ENCODE peak calls at places on chromosomes 13 and 19, in nine cellular contexts. One of them, this sample, is unnamed.

GRCh38 chr19:38263696-38264485 is 482 bp upstream of the SPINT2 start:
- DNase-seq in psoas muscle: peak
- DNase-seq in hippocampal formation: no peak
- DNase-seq in retina: no peak
- DNase-seq in hypothalamus: peak
- DNase-seq in stimulated activated CD4-positive, alpha-beta T cell treated with anti-CD3 and anti-CD28 coated beads, TNF-alpha, amount 100 ng/mL, for 48 hours: peak
- DNase-seq in NCI-H345: peak
- DNase-seq in stimulated activated CD8-positive, alpha-beta memory T cell treated with anti-CD3 and anti-CD28 coated beads, Interleukin-4, amount 100 ng/mL, for 4 hours: peak
- DNase-seq in tibial artery: no peak
- DNase-seq in this sample: peak

GRCh38 chr13:46053162-46054012 is 841 bp upstream of the ZC3H13 start:
- DNase-seq in retina: peak
- DNase-seq in stimulated activated CD4-positive, alpha-beta T cell treated with anti-CD3 and anti-CD28 coated beads, TNF-alpha, amount 100 ng/mL, for 48 hours: no peak
- DNase-seq in psoas muscle: no peak
- DNase-seq in hippocampal formation: peak
- DNase-seq in stimulated activated CD8-positive, alpha-beta memory T cell treated with anti-CD3 and anti-CD28 coated beads, Interleukin-4, amount 100 ng/mL, for 4 hours: no peak
- DNase-seq in NCI-H345: no peak
- DNase-seq in tibial artery: no peak
- DNase-seq in hypothalamus: no peak
- DNase-seq in this sample: no peak

GRCh38 chr19:55118401-55118991 is 1.1 kb upstream of the PPP1R12C start:
- DNase-seq in hippocampal formation: peak
- DNase-seq in psoas muscle: peak
- DNase-seq in stimulated activated CD4-positive, alpha-beta T cell treated with anti-CD3 and anti-CD28 coated beads, TNF-alpha, amount 100 ng/mL, for 48 hours: no peak
- DNase-seq in NCI-H345: no peak
- DNase-seq in tibial artery: no peak
- DNase-seq in stimulated activated CD8-positive, alpha-beta memory T cell treated with anti-CD3 and anti-CD28 coated beads, Interleukin-4, amount 100 ng/mL, for 4 hours: no peak
- DNase-seq in hypothalamus: peak
- DNase-seq in retina: peak
- DNase-seq in this sample: no peak

GRCh38 chr19:4575267-4575793 is 15.8 kb upstream of the SEMA6B start:
- DNase-seq in NCI-H345: no peak
- DNase-seq in stimulated activated CD4-positive, alpha-beta T cell treated with anti-CD3 and anti-CD28 coated beads, TNF-alpha, amount 100 ng/mL, for 48 hours: no peak
- DNase-seq in psoas muscle: peak
- DNase-seq in hippocampal formation: no peak
- DNase-seq in tibial artery: no peak
- DNase-seq in stimulated activated CD8-positive, alpha-beta memory T cell treated with anti-CD3 and anti-CD28 coated beads, Interleukin-4, amount 100 ng/mL, for 4 hours: no peak
- DNase-seq in retina: no peak
- DNase-seq in hypothalamus: no peak
- DNase-seq in this sample: no peak

GRCh38 chr19:13717194-13717643 is 47.1 kb upstream of the MRI1 start:
- DNase-seq in hypothalamus: no peak
- DNase-seq in stimulated activated CD4-positive, alpha-beta T cell treated with anti-CD3 and anti-CD28 coated beads, TNF-alpha, amount 100 ng/mL, for 48 hours: no peak
- DNase-seq in psoas muscle: no peak
- DNase-seq in NCI-H345: peak
- DNase-seq in stimulated activated CD8-positive, alpha-beta memory T cell treated with anti-CD3 and anti-CD28 coated beads, Interleukin-4, amount 100 ng/mL, for 4 hours: no peak
- DNase-seq in tibial artery: no peak
- DNase-seq in retina: peak
- DNase-seq in hippocampal formation: no peak
- DNase-seq in this sample: no peak

GRCh38 chr13:28978574-28978973 is 158.4 kb downstream of the MTUS2 start:
- DNase-seq in retina: no peak
- DNase-seq in psoas muscle: no peak
- DNase-seq in hypothalamus: no peak
- DNase-seq in NCI-H345: no peak
- DNase-seq in stimulated activated CD4-positive, alpha-beta T cell treated with anti-CD3 and anti-CD28 coated beads, TNF-alpha, amount 100 ng/mL, for 48 hours: no peak
- DNase-seq in hippocampal formation: no peak
- DNase-seq in stimulated activated CD8-positive, alpha-beta memory T cell treated with anti-CD3 and anti-CD28 coated beads, Interleukin-4, amount 100 ng/mL, for 4 hours: no peak
- DNase-seq in tibial artery: no peak
- DNase-seq in this sample: no peak

GRCh38 chr19:6271721-6272410 is 7.9 kb downstream of the MLLT1 start:
- DNase-seq in retina: peak
- DNase-seq in NCI-H345: no peak
- DNase-seq in psoas muscle: peak
- DNase-seq in hippocampal formation: peak
- DNase-seq in tibial artery: peak
- DNase-seq in stimulated activated CD8-positive, alpha-beta memory T cell treated with anti-CD3 and anti-CD28 coated beads, Interleukin-4, amount 100 ng/mL, for 4 hours: no peak
- DNase-seq in hypothalamus: peak
- DNase-seq in stimulated activated CD4-positive, alpha-beta T cell treated with anti-CD3 and anti-CD28 coated beads, TNF-alpha, amount 100 ng/mL, for 48 hours: no peak
- DNase-seq in this sample: peak

GRCh38 chr19:1407662-1408299 is 395 bp downstream of the DAZAP1 start:
- DNase-seq in retina: no peak
- DNase-seq in stimulated activated CD8-positive, alpha-beta memory T cell treated with anti-CD3 and anti-CD28 coated beads, Interleukin-4, amount 100 ng/mL, for 4 hours: no peak
- DNase-seq in stimulated activated CD4-positive, alpha-beta T cell treated with anti-CD3 and anti-CD28 coated beads, TNF-alpha, amount 100 ng/mL, for 48 hours: no peak
- DNase-seq in tibial artery: peak
- DNase-seq in psoas muscle: peak
- DNase-seq in hippocampal formation: no peak
- DNase-seq in hypothalamus: peak
- DNase-seq in NCI-H345: no peak
- DNase-seq in this sample: no peak

GRCh38 chr13:102399791-102400618 is 1.8 kb downstream of the FGF14 start:
- DNase-seq in hypothalamus: peak
- DNase-seq in NCI-H345: peak
- DNase-seq in hippocampal formation: no peak
- DNase-seq in retina: peak
- DNase-seq in tibial artery: no peak
- DNase-seq in stimulated activated CD8-positive, alpha-beta memory T cell treated with anti-CD3 and anti-CD28 coated beads, Interleukin-4, amount 100 ng/mL, for 4 hours: no peak
- DNase-seq in stimulated activated CD4-positive, alpha-beta T cell treated with anti-CD3 and anti-CD28 coated beads, TNF-alpha, amount 100 ng/mL, for 48 hours: no peak
- DNase-seq in psoas muscle: peak
- DNase-seq in this sample: no peak

GRCh38 chr19:33604651-33605050 is 17.1 kb upstream of the CHST8 start:
- DNase-seq in stimulated activated CD4-positive, alpha-beta T cell treated with anti-CD3 and anti-CD28 coated beads, TNF-alpha, amount 100 ng/mL, for 48 hours: no peak
- DNase-seq in NCI-H345: no peak
- DNase-seq in hypothalamus: no peak
- DNase-seq in hippocampal formation: no peak
- DNase-seq in retina: no peak
- DNase-seq in stimulated activated CD8-positive, alpha-beta memory T cell treated with anti-CD3 and anti-CD28 coated beads, Interleukin-4, amount 100 ng/mL, for 4 hours: no peak
- DNase-seq in psoas muscle: no peak
- DNase-seq in tibial artery: no peak
- DNase-seq in this sample: no peak

GRCh38 chr19:55613930-55614710 is 8.7 kb downstream of the ZNF865 start:
- DNase-seq in hippocampal formation: no peak
- DNase-seq in psoas muscle: no peak
- DNase-seq in retina: no peak
- DNase-seq in NCI-H345: no peak
- DNase-seq in stimulated activated CD8-positive, alpha-beta memory T cell treated with anti-CD3 and anti-CD28 coated beads, Interleukin-4, amount 100 ng/mL, for 4 hours: no peak
- DNase-seq in hypothalamus: no peak
- DNase-seq in tibial artery: no peak
- DNase-seq in stimulated activated CD4-positive, alpha-beta T cell treated with anti-CD3 and anti-CD28 coated beads, TNF-alpha, amount 100 ng/mL, for 48 hours: no peak
- DNase-seq in this sample: no peak

GRCh38 chr19:36213793-36214387 is 575 bp downstream of the ZNF565 start:
- DNase-seq in stimulated activated CD4-positive, alpha-beta T cell treated with anti-CD3 and anti-CD28 coated beads, TNF-alpha, amount 100 ng/mL, for 48 hours: no peak
- DNase-seq in hypothalamus: no peak
- DNase-seq in stimulated activated CD8-positive, alpha-beta memory T cell treated with anti-CD3 and anti-CD28 coated beads, Interleukin-4, amount 100 ng/mL, for 4 hours: peak
- DNase-seq in tibial artery: no peak
- DNase-seq in hippocampal formation: no peak
- DNase-seq in NCI-H345: peak
- DNase-seq in psoas muscle: no peak
- DNase-seq in retina: no peak
- DNase-seq in this sample: peak

GRCh38 chr13:19836472-19836871 is 27.0 kb downstream of the ZMYM5 start:
- DNase-seq in hypothalamus: no peak
- DNase-seq in stimulated activated CD4-positive, alpha-beta T cell treated with anti-CD3 and anti-CD28 coated beads, TNF-alpha, amount 100 ng/mL, for 48 hours: no peak
- DNase-seq in psoas muscle: no peak
- DNase-seq in retina: no peak
- DNase-seq in tibial artery: no peak
- DNase-seq in stimulated activated CD8-positive, alpha-beta memory T cell treated with anti-CD3 and anti-CD28 coated beads, Interleukin-4, amount 100 ng/mL, for 4 hours: no peak
- DNase-seq in hippocampal formation: no peak
- DNase-seq in NCI-H345: no peak
- DNase-seq in this sample: no peak

GRCh38 chr19:57664269-57665127 is 4.2 kb upstream of the ZSCAN4 start:
- DNase-seq in psoas muscle: peak
- DNase-seq in stimulated activated CD8-positive, alpha-beta memory T cell treated with anti-CD3 and anti-CD28 coated beads, Interleukin-4, amount 100 ng/mL, for 4 hours: no peak
- DNase-seq in hippocampal formation: peak
- DNase-seq in retina: peak
- DNase-seq in stimulated activated CD4-positive, alpha-beta T cell treated with anti-CD3 and anti-CD28 coated beads, TNF-alpha, amount 100 ng/mL, for 48 hours: no peak
- DNase-seq in tibial artery: peak
- DNase-seq in hypothalamus: peak
- DNase-seq in NCI-H345: peak
- DNase-seq in this sample: peak

GRCh38 chr19:532578-533484 is 1.3 kb downstream of the CDC34 start:
- DNase-seq in stimulated activated CD8-positive, alpha-beta memory T cell treated with anti-CD3 and anti-CD28 coated beads, Interleukin-4, amount 100 ng/mL, for 4 hours: no peak
- DNase-seq in NCI-H345: peak
- DNase-seq in tibial artery: peak
- DNase-seq in retina: peak
- DNase-seq in hippocampal formation: peak
- DNase-seq in stimulated activated CD4-positive, alpha-beta T cell treated with anti-CD3 and anti-CD28 coated beads, TNF-alpha, amount 100 ng/mL, for 48 hours: no peak
- DNase-seq in hypothalamus: peak
- DNase-seq in psoas muscle: peak
- DNase-seq in this sample: no peak

GRCh38 chr13:99123101-99124045 is 77.3 kb upstream of the UBAC2 start:
- DNase-seq in tibial artery: no peak
- DNase-seq in stimulated activated CD4-positive, alpha-beta T cell treated with anti-CD3 and anti-CD28 coated beads, TNF-alpha, amount 100 ng/mL, for 48 hours: no peak
- DNase-seq in hippocampal formation: no peak
- DNase-seq in NCI-H345: no peak
- DNase-seq in retina: no peak
- DNase-seq in hypothalamus: no peak
- DNase-seq in stimulated activated CD8-positive, alpha-beta memory T cell treated with anti-CD3 and anti-CD28 coated beads, Interleukin-4, amount 100 ng/mL, for 4 hours: no peak
- DNase-seq in psoas muscle: no peak
- DNase-seq in this sample: no peak

GRCh38 chr19:40519352-40520322 is 52.8 kb downstream of the SPTBN4 start:
- DNase-seq in stimulated activated CD8-positive, alpha-beta memory T cell treated with anti-CD3 and anti-CD28 coated beads, Interleukin-4, amount 100 ng/mL, for 4 hours: no peak
- DNase-seq in tibial artery: no peak
- DNase-seq in retina: no peak
- DNase-seq in psoas muscle: peak
- DNase-seq in NCI-H345: no peak
- DNase-seq in hippocampal formation: no peak
- DNase-seq in stimulated activated CD4-positive, alpha-beta T cell treated with anti-CD3 and anti-CD28 coated beads, TNF-alpha, amount 100 ng/mL, for 48 hours: no peak
- DNase-seq in hypothalamus: no peak
- DNase-seq in this sample: no peak

GRCh38 chr19:50197348-50197747 is 6.1 kb upstream of the MYH14 start:
- DNase-seq in psoas muscle: no peak
- DNase-seq in retina: no peak
- DNase-seq in tibial artery: no peak
- DNase-seq in NCI-H345: no peak
- DNase-seq in stimulated activated CD4-positive, alpha-beta T cell treated with anti-CD3 and anti-CD28 coated beads, TNF-alpha, amount 100 ng/mL, for 48 hours: no peak
- DNase-seq in hypothalamus: no peak
- DNase-seq in stimulated activated CD8-positive, alpha-beta memory T cell treated with anti-CD3 and anti-CD28 coated beads, Interleukin-4, amount 100 ng/mL, for 4 hours: no peak
- DNase-seq in hippocampal formation: no peak
- DNase-seq in this sample: no peak

GRCh38 chr19:497861-498590 is 1.7 kb downstream of the MADCAM1 start:
- DNase-seq in hypothalamus: no peak
- DNase-seq in tibial artery: no peak
- DNase-seq in NCI-H345: no peak
- DNase-seq in stimulated activated CD8-positive, alpha-beta memory T cell treated with anti-CD3 and anti-CD28 coated beads, Interleukin-4, amount 100 ng/mL, for 4 hours: no peak
- DNase-seq in hippocampal formation: no peak
- DNase-seq in psoas muscle: peak
- DNase-seq in retina: no peak
- DNase-seq in stimulated activated CD4-positive, alpha-beta T cell treated with anti-CD3 and anti-CD28 coated beads, TNF-alpha, amount 100 ng/mL, for 48 hours: no peak
- DNase-seq in this sample: no peak

GRCh38 chr13:49308104-49308875 is 60.6 kb downstream of the CDADC1 start:
- DNase-seq in stimulated activated CD4-positive, alpha-beta T cell treated with anti-CD3 and anti-CD28 coated beads, TNF-alpha, amount 100 ng/mL, for 48 hours: no peak
- DNase-seq in retina: no peak
- DNase-seq in tibial artery: peak
- DNase-seq in hypothalamus: peak
- DNase-seq in hippocampal formation: peak
- DNase-seq in stimulated activated CD8-positive, alpha-beta memory T cell treated with anti-CD3 and anti-CD28 coated beads, Interleukin-4, amount 100 ng/mL, for 4 hours: no peak
- DNase-seq in psoas muscle: peak
- DNase-seq in NCI-H345: no peak
- DNase-seq in this sample: peak

GRCh38 chr19:54162241-54162805 is 2.8 kb upstream of the LENG1 start:
- DNase-seq in stimulated activated CD8-positive, alpha-beta memory T cell treated with anti-CD3 and anti-CD28 coated beads, Interleukin-4, amount 100 ng/mL, for 4 hours: peak
- DNase-seq in tibial artery: peak
- DNase-seq in hippocampal formation: no peak
- DNase-seq in hypothalamus: peak
- DNase-seq in stimulated activated CD4-positive, alpha-beta T cell treated with anti-CD3 and anti-CD28 coated beads, TNF-alpha, amount 100 ng/mL, for 48 hours: peak
- DNase-seq in psoas muscle: peak
- DNase-seq in retina: peak
- DNase-seq in NCI-H345: peak
- DNase-seq in this sample: peak

GRCh38 chr13:100436099-100436498 is 152.5 kb downstream of the GGACT start:
- DNase-seq in hypothalamus: no peak
- DNase-seq in NCI-H345: no peak
- DNase-seq in hippocampal formation: no peak
- DNase-seq in tibial artery: no peak
- DNase-seq in stimulated activated CD8-positive, alpha-beta memory T cell treated with anti-CD3 and anti-CD28 coated beads, Interleukin-4, amount 100 ng/mL, for 4 hours: no peak
- DNase-seq in stimulated activated CD4-positive, alpha-beta T cell treated with anti-CD3 and anti-CD28 coated beads, TNF-alpha, amount 100 ng/mL, for 48 hours: no peak
- DNase-seq in retina: no peak
- DNase-seq in psoas muscle: no peak
- DNase-seq in this sample: no peak

GRCh38 chr13:113058988-113059850 is 46.4 kb upstream of the F7 start:
- DNase-seq in hypothalamus: no peak
- DNase-seq in NCI-H345: no peak
- DNase-seq in stimulated activated CD8-positive, alpha-beta memory T cell treated with anti-CD3 and anti-CD28 coated beads, Interleukin-4, amount 100 ng/mL, for 4 hours: no peak
- DNase-seq in hippocampal formation: no peak
- DNase-seq in retina: no peak
- DNase-seq in stimulated activated CD4-positive, alpha-beta T cell treated with anti-CD3 and anti-CD28 coated beads, TNF-alpha, amount 100 ng/mL, for 48 hours: no peak
- DNase-seq in tibial artery: no peak
- DNase-seq in psoas muscle: peak
- DNase-seq in this sample: no peak

GRCh38 chr19:2497186-2497585 is 21.3 kb downstream of the GADD45B start:
- DNase-seq in hypothalamus: no peak
- DNase-seq in stimulated activated CD4-positive, alpha-beta T cell treated with anti-CD3 and anti-CD28 coated beads, TNF-alpha, amount 100 ng/mL, for 48 hours: no peak
- DNase-seq in stimulated activated CD8-positive, alpha-beta memory T cell treated with anti-CD3 and anti-CD28 coated beads, Interleukin-4, amount 100 ng/mL, for 4 hours: no peak
- DNase-seq in psoas muscle: no peak
- DNase-seq in retina: no peak
- DNase-seq in hippocampal formation: no peak
- DNase-seq in NCI-H345: no peak
- DNase-seq in tibial artery: no peak
- DNase-seq in this sample: no peak

GRCh38 chr13:101092985-101093384 is 323.3 kb downstream of the NALCN start:
- DNase-seq in stimulated activated CD8-positive, alpha-beta memory T cell treated with anti-CD3 and anti-CD28 coated beads, Interleukin-4, amount 100 ng/mL, for 4 hours: no peak
- DNase-seq in hippocampal formation: no peak
- DNase-seq in retina: no peak
- DNase-seq in stimulated activated CD4-positive, alpha-beta T cell treated with anti-CD3 and anti-CD28 coated beads, TNF-alpha, amount 100 ng/mL, for 48 hours: no peak
- DNase-seq in psoas muscle: no peak
- DNase-seq in hypothalamus: no peak
- DNase-seq in NCI-H345: no peak
- DNase-seq in tibial artery: no peak
- DNase-seq in this sample: no peak

GRCh38 chr13:45196622-45197021 is 4.2 kb downstream of the KCTD4 start:
- DNase-seq in hypothalamus: no peak
- DNase-seq in stimulated activated CD4-positive, alpha-beta T cell treated with anti-CD3 and anti-CD28 coated beads, TNF-alpha, amount 100 ng/mL, for 48 hours: no peak
- DNase-seq in NCI-H345: no peak
- DNase-seq in tibial artery: no peak
- DNase-seq in psoas muscle: no peak
- DNase-seq in stimulated activated CD8-positive, alpha-beta memory T cell treated with anti-CD3 and anti-CD28 coated beads, Interleukin-4, amount 100 ng/mL, for 4 hours: no peak
- DNase-seq in hippocampal formation: no peak
- DNase-seq in retina: no peak
- DNase-seq in this sample: no peak

GRCh38 chr13:81293594-81294164 is 952.8 kb upstream of the SPRY2 start:
- DNase-seq in tibial artery: no peak
- DNase-seq in NCI-H345: no peak
- DNase-seq in stimulated activated CD4-positive, alpha-beta T cell treated with anti-CD3 and anti-CD28 coated beads, TNF-alpha, amount 100 ng/mL, for 48 hours: no peak
- DNase-seq in stimulated activated CD8-positive, alpha-beta memory T cell treated with anti-CD3 and anti-CD28 coated beads, Interleukin-4, amount 100 ng/mL, for 4 hours: no peak
- DNase-seq in psoas muscle: no peak
- DNase-seq in hypothalamus: no peak
- DNase-seq in retina: no peak
- DNase-seq in hippocampal formation: no peak
- DNase-seq in this sample: no peak

GRCh38 chr13:23506071-23506820 is 64.0 kb upstream of the TNFRSF19 start:
- DNase-seq in NCI-H345: no peak
- DNase-seq in tibial artery: no peak
- DNase-seq in hypothalamus: no peak
- DNase-seq in psoas muscle: no peak
- DNase-seq in retina: peak
- DNase-seq in stimulated activated CD8-positive, alpha-beta memory T cell treated with anti-CD3 and anti-CD28 coated beads, Interleukin-4, amount 100 ng/mL, for 4 hours: no peak
- DNase-seq in stimulated activated CD4-positive, alpha-beta T cell treated with anti-CD3 and anti-CD28 coated beads, TNF-alpha, amount 100 ng/mL, for 48 hours: no peak
- DNase-seq in hippocampal formation: no peak
- DNase-seq in this sample: no peak

GRCh38 chr13:37701972-37702371 is 103.4 kb upstream of the POSTN start:
- DNase-seq in psoas muscle: no peak
- DNase-seq in stimulated activated CD4-positive, alpha-beta T cell treated with anti-CD3 and anti-CD28 coated beads, TNF-alpha, amount 100 ng/mL, for 48 hours: no peak
- DNase-seq in retina: no peak
- DNase-seq in stimulated activated CD8-positive, alpha-beta memory T cell treated with anti-CD3 and anti-CD28 coated beads, Interleukin-4, amount 100 ng/mL, for 4 hours: no peak
- DNase-seq in hypothalamus: no peak
- DNase-seq in NCI-H345: no peak
- DNase-seq in tibial artery: peak
- DNase-seq in hippocampal formation: no peak
- DNase-seq in this sample: no peak

GRCh38 chr13:111511805-111512504 is 191.5 kb downstream of the TEX29 start:
- DNase-seq in hippocampal formation: no peak
- DNase-seq in tibial artery: no peak
- DNase-seq in psoas muscle: no peak
- DNase-seq in retina: no peak
- DNase-seq in hypothalamus: no peak
- DNase-seq in stimulated activated CD8-positive, alpha-beta memory T cell treated with anti-CD3 and anti-CD28 coated beads, Interleukin-4, amount 100 ng/mL, for 4 hours: no peak
- DNase-seq in NCI-H345: no peak
- DNase-seq in stimulated activated CD4-positive, alpha-beta T cell treated with anti-CD3 and anti-CD28 coated beads, TNF-alpha, amount 100 ng/mL, for 48 hours: no peak
- DNase-seq in this sample: no peak

GRCh38 chr19:21084343-21084742 is 2.3 kb downstream of the ZNF714 start:
- DNase-seq in tibial artery: no peak
- DNase-seq in stimulated activated CD4-positive, alpha-beta T cell treated with anti-CD3 and anti-CD28 coated beads, TNF-alpha, amount 100 ng/mL, for 48 hours: no peak
- DNase-seq in hypothalamus: no peak
- DNase-seq in retina: no peak
- DNase-seq in stimulated activated CD8-positive, alpha-beta memory T cell treated with anti-CD3 and anti-CD28 coated beads, Interleukin-4, amount 100 ng/mL, for 4 hours: no peak
- DNase-seq in NCI-H345: no peak
- DNase-seq in psoas muscle: no peak
- DNase-seq in hippocampal formation: no peak
- DNase-seq in this sample: no peak

This sample was measured in ureter.